ENCODE peak calls at places on chromosome 20, in six cellular contexts. S, A, Q, H, T and V are unnamed samples.

GRCh38 chr20:21729316-21729715 is 23.9 kb downstream of the PAX1 start:
- DNase-seq in S (no peak), A (no peak), Q (no peak), H (no peak), T (no peak), V (no peak)

GRCh38 chr20:17611290-17611539 is 41.3 kb downstream of the DSTN start:
- DNase-seq in S (no peak), A (no peak), Q (no peak), H (peak), T (no peak), V (no peak)

GRCh38 chr20:38873050-38873581 is 53.1 kb upstream of the FAM83D start:
- DNase-seq in S (no peak), A (no peak), Q (no peak), H (peak), T (no peak), V (peak)

GRCh38 chr20:39974966-39975501 is 714.0 kb downstream of the MAFB start:
- DNase-seq in S (no peak), A (no peak), Q (no peak), H (no peak), T (no peak), V (no peak)

GRCh38 chr20:4730782-4731181 is 9.1 kb downstream of the PRND start:
- DNase-seq in S (no peak), A (no peak), Q (no peak), H (no peak), T (no peak), V (no peak)

GRCh38 chr20:3797592-3798404 is 1.7 kb downstream of the CDC25B start:
- DNase-seq in S (no peak), A (no peak), Q (no peak), H (peak), T (peak), V (no peak)

GRCh38 chr20:23361108-23361650 is 803 bp upstream of the GZF1 start:
- DNase-seq in S (no peak), A (no peak), Q (no peak), H (peak), T (peak), V (no peak)

GRCh38 chr20:15703171-15703911 is 869.9 kb downstream of the KIF16B start:
- DNase-seq in S (no peak), A (peak), Q (no peak), H (no peak), T (peak), V (no peak)

GRCh38 chr20:4016349-4017050 is 1.1 kb upstream of the RNF24 start:
- DNase-seq in S (no peak), A (no peak), Q (no peak), H (no peak), T (no peak), V (no peak)

GRCh38 chr20:38303908-38304379 is at the start of gene BPI:
- DNase-seq in S (no peak), A (peak), Q (peak), H (no peak), T (no peak), V (peak)

GRCh38 chr20:48523191-48523757 is 304.5 kb downstream of the PREX1 start:
- DNase-seq in S (no peak), A (peak), Q (no peak), H (no peak), T (peak), V (peak)

GRCh38 chr20:45629496-45630100 is at the start of gene WFDC10A:
- DNase-seq in S (no peak), A (peak), Q (no peak), H (peak), T (peak), V (peak)

GRCh38 chr20:41058007-41058673 is 29.5 kb downstream of the TOP1 start:
- DNase-seq in S (no peak), A (peak), Q (no peak), H (no peak), T (peak), V (no peak)

GRCh38 chr20:11844691-11845090 is 73.0 kb upstream of the BTBD3 start:
- DNase-seq in S (no peak), A (no peak), Q (no peak), H (no peak), T (no peak), V (no peak)

GRCh38 chr20:63835031-63835858 is 4.2 kb upstream of the ZBTB46 start:
- DNase-seq in S (no peak), A (peak), Q (peak), H (no peak), T (peak), V (peak)

GRCh38 chr20:33059136-33059535 is 5.4 kb downstream of the BPIFB3 start:
- DNase-seq in S (no peak), A (no peak), Q (no peak), H (no peak), T (no peak), V (no peak)

GRCh38 chr20:22204801-22205200 is 379.6 kb downstream of the FOXA2 start:
- DNase-seq in S (no peak), A (no peak), Q (no peak), H (no peak), T (no peak), V (no peak)

GRCh38 chr20:44776977-44777376 is 31.3 kb downstream of the KCNK15 start:
- DNase-seq in S (no peak), A (peak), Q (no peak), H (no peak), T (peak), V (no peak)

GRCh38 chr20:2799688-2800589 is 488 bp downstream of the CPXM1 start:
- DNase-seq in S (peak), A (peak), Q (no peak), H (peak), T (no peak), V (peak)

GRCh38 chr20:1282966-1283365 is 16.9 kb downstream of the SNPH start:
- DNase-seq in S (peak), A (no peak), Q (no peak), H (no peak), T (no peak), V (no peak)

GRCh38 chr20:63830821-63831593 is at the start of gene ZBTB46:
- DNase-seq in S (no peak), A (no peak), Q (peak), H (peak), T (peak), V (peak)

GRCh38 chr20:37179671-37180524 is 550 bp upstream of the MROH8 start:
- DNase-seq in S (no peak), A (peak), Q (no peak), H (no peak), T (peak), V (no peak)

DNA sequence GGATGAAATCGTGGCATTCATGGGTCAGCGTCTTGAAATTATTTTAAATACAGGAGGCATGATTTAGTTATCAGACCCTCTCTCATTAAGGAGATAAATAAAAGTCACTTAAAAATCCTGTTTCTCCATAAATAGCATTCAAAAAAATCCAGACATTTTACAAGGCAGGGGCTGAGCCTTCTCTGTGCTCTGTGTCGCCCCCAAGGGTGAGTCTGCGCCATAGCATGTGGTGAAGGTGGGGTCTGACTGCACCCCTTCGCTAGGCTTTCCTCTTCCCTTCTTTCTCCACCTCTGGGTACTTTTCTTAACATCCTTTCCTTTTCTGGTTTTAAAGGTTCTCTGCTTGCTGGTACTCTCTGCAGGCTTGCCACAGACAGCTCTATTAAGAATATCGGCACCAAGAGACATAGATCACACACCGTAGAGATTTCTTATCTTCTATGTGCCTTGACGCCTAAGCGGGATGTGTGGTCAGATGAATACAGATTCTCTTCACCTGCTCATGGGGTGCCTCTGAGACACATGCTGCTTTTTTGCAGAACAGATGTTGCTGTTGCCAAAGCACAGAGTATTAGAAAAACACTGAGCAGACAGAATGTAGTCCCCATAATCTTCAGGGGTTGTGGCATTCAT is 20.1 kb upstream of the FAM209A start:
- DNase-seq in S (no peak), A (no peak), Q (no peak), H (no peak), T (no peak), V (no peak)
- TF ChIP-seq CTCF in S (peak), A (peak), Q (no peak), H (peak), T (peak), V (peak)

GRCh38 chr20:43539975-43540672 is 18.7 kb upstream of the SGK2 start:
- DNase-seq in S (no peak), A (no peak), Q (no peak), H (no peak), T (no peak), V (no peak)

GRCh38 chr20:43536817-43537440 is 21.9 kb upstream of the SGK2 start:
- DNase-seq in S (no peak), A (no peak), Q (no peak), H (no peak), T (peak), V (no peak)

GRCh38 chr20:43538855-43539700 is 19.7 kb upstream of the SGK2 start:
- DNase-seq in S (no peak), A (no peak), Q (no peak), H (no peak), T (no peak), V (no peak)

GRCh38 chr20:43536041-43536816 is 22.6 kb upstream of the SGK2 start:
- DNase-seq in S (no peak), A (no peak), Q (no peak), H (no peak), T (no peak), V (no peak)

GRCh38 chr20:43537921-43538854 is 20.6 kb upstream of the SGK2 start:
- DNase-seq in S (no peak), A (peak), Q (peak), H (peak), T (peak), V (peak)
- TF ChIP-seq CTCF in S (peak), A (peak), Q (peak), H (peak), T (peak), V (peak)

DNA sequence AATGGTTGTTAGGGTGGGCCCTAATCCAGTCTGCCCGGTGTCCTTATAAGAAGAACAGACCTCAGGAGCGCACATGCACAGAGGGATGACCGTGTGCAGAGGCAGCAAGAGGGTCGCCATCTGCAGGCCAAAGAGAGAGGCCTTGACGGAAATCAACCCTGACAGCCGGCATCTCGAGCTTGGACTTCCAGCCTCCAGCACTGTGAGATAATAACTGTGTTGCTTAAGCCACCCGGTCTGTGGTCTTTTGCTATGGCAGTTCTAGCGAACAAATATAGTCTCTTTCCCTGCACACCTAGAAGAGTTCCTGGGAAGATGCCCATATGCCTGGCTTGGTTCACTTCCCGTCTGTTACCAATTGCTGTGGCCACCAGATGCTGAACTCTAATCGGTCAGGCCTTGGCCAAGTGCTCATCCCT is 35.3 kb upstream of the PTGIS start:
- DNase-seq in S (no peak), A (peak), Q (no peak), H (no peak), T (peak), V (no peak)
- TF ChIP-seq CTCF in S (peak), A (peak), Q (no peak), H (no peak), T (peak), V (no peak)

DNA sequence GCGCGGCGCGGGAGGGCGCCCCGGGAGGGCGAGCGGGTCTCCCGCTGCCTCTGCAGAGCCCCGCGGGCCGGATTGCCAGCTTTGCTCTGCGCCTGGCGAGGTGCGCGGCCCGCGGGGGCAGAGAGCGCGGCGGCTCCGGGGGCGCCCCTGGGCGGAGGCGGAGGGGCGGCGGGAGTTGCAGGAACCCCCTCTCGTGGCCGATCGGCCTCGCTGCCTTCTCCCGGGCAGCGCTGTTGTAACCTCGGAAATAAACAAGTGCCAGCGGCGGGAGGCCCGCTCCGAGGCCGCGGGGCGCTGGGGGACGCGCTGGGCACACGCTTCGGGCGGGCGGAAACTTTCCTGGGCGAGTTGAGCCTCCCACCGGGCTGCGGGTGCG is 1.2 kb downstream of the CDH4 start:
- DNase-seq in S (no peak), A (peak), Q (no peak), H (no peak), T (no peak), V (no peak)
- TF ChIP-seq CTCF in S (peak), A (peak), Q (no peak), H (no peak), T (no peak), V (no peak)

DNA sequence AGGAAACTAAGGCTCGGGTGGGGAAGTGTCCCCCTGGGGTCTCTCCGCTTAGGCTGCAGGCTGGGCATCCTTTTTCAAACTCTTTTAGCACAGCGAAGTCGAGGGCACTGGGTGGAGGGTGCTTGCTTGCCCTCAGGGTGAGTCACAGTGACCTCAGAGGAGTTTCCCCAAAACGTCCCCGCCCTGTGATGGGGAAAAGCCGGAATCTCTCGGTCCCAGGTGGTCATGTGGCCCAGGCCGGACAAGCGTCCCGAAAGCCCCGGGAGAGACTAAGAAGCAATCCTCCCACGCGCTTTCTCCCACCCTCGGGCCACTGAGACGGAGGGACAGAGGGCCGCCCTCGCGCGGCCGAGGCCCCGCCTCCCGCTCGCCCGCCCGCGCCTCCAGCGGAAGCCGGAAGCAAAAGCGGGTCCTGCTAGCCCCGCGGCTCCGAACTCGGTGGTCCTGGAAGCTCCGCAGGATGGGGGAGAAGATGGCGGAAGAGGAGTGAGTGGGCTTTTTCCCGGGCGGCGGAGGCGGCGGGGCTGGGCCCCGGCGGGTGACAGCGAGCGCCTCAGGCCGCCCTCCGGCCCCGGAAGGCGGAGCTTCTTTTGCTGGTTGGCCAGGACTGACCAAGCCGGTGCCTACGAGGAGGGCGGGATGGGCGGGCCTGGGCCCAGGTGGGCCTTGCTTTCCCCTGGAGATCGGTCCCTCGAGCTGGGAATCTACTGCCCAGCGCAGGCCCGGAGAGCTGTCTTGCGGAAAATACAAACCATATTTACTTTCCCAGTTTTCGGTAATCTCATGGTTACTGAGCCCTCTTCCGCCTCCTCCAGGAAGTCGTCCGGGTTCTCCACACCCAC is at the start of gene SLC9A8:
- DNase-seq in S (peak), A (peak), Q (peak), H (peak), T (peak), V (peak)
- TF ChIP-seq CTCF in S (peak), A (peak), Q (peak), H (peak), T (peak), V (no peak)

GRCh38 chr20:46939031-46939430 is 44.4 kb downstream of the EYA2 start:
- DNase-seq in S (no peak), A (no peak), Q (no peak), H (no peak), T (peak), V (no peak)
- TF ChIP-seq CTCF in S (peak), A (no peak), Q (no peak), H (no peak), T (peak), V (no peak)

GRCh38 chr20:19056909-19057308 is 155.5 kb upstream of the SLC24A3 start:
- DNase-seq in S (no peak), A (no peak), Q (no peak), H (no peak), T (no peak), V (no peak)
- TF ChIP-seq CTCF in S (peak), A (no peak), Q (no peak), H (peak), T (peak), V (no peak)

GRCh38 chr20:13900506-13900905 is 89.9 kb downstream of the SEL1L2 start:
- DNase-seq in S (no peak), A (no peak), Q (no peak), H (no peak), T (no peak), V (no peak)

DNA sequence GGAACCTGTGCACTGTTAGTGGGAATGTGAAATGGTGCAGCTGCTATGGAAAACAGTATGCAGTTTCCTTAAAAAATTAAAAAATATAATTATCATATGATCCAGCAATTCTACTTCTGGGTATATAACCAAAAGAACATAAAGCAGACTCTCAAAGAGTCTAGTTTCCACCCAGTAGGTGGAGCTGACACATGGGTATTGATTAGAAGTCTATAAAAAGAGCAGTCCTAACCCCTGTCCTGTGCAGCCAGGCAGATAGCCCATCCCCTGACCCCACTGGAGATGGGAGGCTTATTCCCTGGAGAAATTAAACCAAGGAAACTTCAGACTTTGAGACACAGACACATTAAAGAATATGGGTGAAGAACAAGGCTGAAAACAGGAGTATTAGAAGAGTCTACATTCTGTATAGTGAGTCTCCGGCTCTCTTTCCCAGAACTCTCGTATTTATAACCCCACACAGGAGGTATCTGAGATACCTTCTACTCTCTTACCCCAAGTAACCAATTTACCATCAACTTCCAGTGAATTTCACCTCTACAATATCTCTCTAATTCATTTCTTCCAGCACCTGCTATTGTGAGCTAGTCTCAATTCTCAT is 92.3 kb downstream of the SEL1L2 start:
- DNase-seq in S (no peak), A (no peak), Q (no peak), H (no peak), T (peak), V (no peak)
- TF ChIP-seq CTCF in S (peak), A (no peak), Q (no peak), H (no peak), T (peak), V (no peak)

GRCh38 chr20:57246008-57246407 is 20.4 kb downstream of the BMP7 start:
- DNase-seq in S (no peak), A (no peak), Q (no peak), H (no peak), T (no peak), V (no peak)

GRCh38 chr20:57243480-57244220 is 22.8 kb downstream of the BMP7 start:
- DNase-seq in S (no peak), A (no peak), Q (no peak), H (no peak), T (no peak), V (no peak)

GRCh38 chr20:57244221-57244585 is 22.2 kb downstream of the BMP7 start:
- DNase-seq in S (no peak), A (no peak), Q (no peak), H (no peak), T (no peak), V (no peak)

GRCh38 chr20:57242414-57242813 is 24.0 kb downstream of the BMP7 start:
- DNase-seq in S (no peak), A (no peak), Q (no peak), H (no peak), T (no peak), V (no peak)

GRCh38 chr20:57244627-57245214 is 21.7 kb downstream of the BMP7 start:
- DNase-seq in S (no peak), A (no peak), Q (no peak), H (no peak), T (no peak), V (no peak)
- TF ChIP-seq CTCF in S (no peak), A (no peak), Q (no peak), H (no peak), T (no peak), V (no peak)